ENCODE peak calls at places on chromosome 12, in eight cellular contexts. L, H, F, M, U, P, J and A are unnamed samples.

GRCh38 chr12:8572507-8572906 is 31.8 kb upstream of the CLEC4E start:
- DNase-seq in F (no peak), J (no peak), U (no peak), P (no peak), L (no peak), M (no peak), H (no peak), A (no peak)

GRCh38 chr12:68482660-68483059 is 128.0 kb upstream of the RAP1B start:
- DNase-seq in F (no peak), M (no peak), J (no peak), U (no peak), H (no peak), P (no peak), L (no peak), A (peak)

GRCh38 chr12:50059440-50060119 is 2.2 kb downstream of the ASIC1 start:
- DNase-seq in L (peak), J (no peak), F (no peak), U (no peak), H (peak), M (no peak), P (no peak), A (no peak)

GRCh38 chr12:109830718-109831117 is 2.5 kb downstream of the TRPV4 start:
- DNase-seq in M (no peak), L (no peak), P (no peak), U (no peak), J (no peak), F (no peak), H (no peak), A (no peak)

GRCh38 chr12:118035194-118036041 is 18.9 kb downstream of the RFC5 start:
- DNase-seq in U (peak), L (no peak), H (no peak), J (no peak), P (no peak), F (no peak), M (peak), A (peak)

GRCh38 chr12:19898009-19898408 is 458.7 kb downstream of the AEBP2 start:
- DNase-seq in P (no peak), L (no peak), J (no peak), F (no peak), H (no peak), M (no peak), U (no peak), A (no peak)

GRCh38 chr12:124764451-124764850 is 99.2 kb downstream of the SCARB1 start:
- DNase-seq in J (peak), U (no peak), P (no peak), L (no peak), H (peak), F (peak), M (peak), A (peak)

GRCh38 chr12:54419088-54419887 is at the start of gene ITGA5:
- DNase-seq in U (peak), J (no peak), M (peak), L (no peak), F (no peak), H (peak), P (peak), A (no peak)

GRCh38 chr12:94616217-94616729 is 34.1 kb downstream of the TMCC3 start:
- DNase-seq in J (no peak), L (no peak), M (peak), H (peak), U (peak), P (no peak), F (no peak), A (no peak)

GRCh38 chr12:106248849-106249371 is 1.1 kb upstream of the CKAP4 start:
- DNase-seq in J (no peak), M (peak), P (no peak), F (peak), H (peak), U (peak), L (no peak), A (no peak)

GRCh38 chr12:92439397-92439779 is 263.4 kb upstream of the PLEKHG7 start:
- DNase-seq in J (peak), F (peak), M (no peak), L (no peak), P (no peak), H (no peak), U (peak), A (no peak)

GRCh38 chr12:54159140-54159539 is 29.6 kb downstream of the SMUG1 start:
- DNase-seq in F (no peak), U (peak), M (peak), L (no peak), P (no peak), J (no peak), H (no peak), A (peak)

GRCh38 chr12:6264402-6265037 is 46.0 kb upstream of the PLEKHG6 start:
- DNase-seq in F (no peak), U (no peak), J (no peak), L (no peak), M (peak), H (no peak), P (no peak), A (no peak)

GRCh38 chr12:112236786-112237185 is 111.4 kb downstream of the TRAFD1 start:
- DNase-seq in P (no peak), H (no peak), M (no peak), L (no peak), U (no peak), J (no peak), F (no peak), A (no peak)

GRCh38 chr12:108228746-108229145 is 99.7 kb downstream of the WSCD2 start:
- DNase-seq in M (no peak), U (no peak), F (no peak), J (no peak), H (no peak), L (no peak), P (no peak), A (no peak)

GRCh38 chr12:22287776-22288621 is 46.5 kb downstream of the ST8SIA1 start:
- DNase-seq in J (no peak), M (no peak), U (no peak), H (peak), P (no peak), F (no peak), L (peak), A (no peak)

GRCh38 chr12:88081247-88081646 is 52.0 kb upstream of the C12orf50 start:
- DNase-seq in H (no peak), J (no peak), M (no peak), F (no peak), L (no peak), P (no peak), U (no peak), A (no peak)

GRCh38 chr12:104519190-104519857 is 62.6 kb downstream of the CHST11 start:
- DNase-seq in M (no peak), U (no peak), L (no peak), H (no peak), F (no peak), P (peak), J (no peak), A (no peak)

GRCh38 chr12:117674313-117674712 is 294.5 kb downstream of the KSR2 start:
- DNase-seq in J (no peak), L (no peak), U (no peak), F (no peak), M (no peak), P (no peak), H (no peak), A (no peak)

GRCh38 chr12:497501-498160 is 37.9 kb downstream of the B4GALNT3 start:
- DNase-seq in U (no peak), L (no peak), M (no peak), F (no peak), H (no peak), J (no peak), P (no peak), A (no peak)

GRCh38 chr12:93174048-93174447 is 203.7 kb upstream of the NUDT4 start:
- DNase-seq in U (no peak), H (no peak), M (no peak), L (no peak), J (no peak), P (no peak), F (peak), A (no peak)

GRCh38 chr12:105440037-105440664 is 109.7 kb downstream of the C12orf75 start:
- DNase-seq in J (no peak), M (no peak), P (no peak), U (no peak), H (no peak), L (no peak), F (no peak), A (no peak)

GRCh38 chr12:96258451-96258933 is 64.3 kb downstream of the ELK3 start:
- DNase-seq in U (peak), J (peak), H (no peak), L (no peak), M (peak), F (no peak), P (no peak), A (no peak)

GRCh38 chr12:47812797-47813490 is 6.8 kb downstream of the HDAC7 start:
- DNase-seq in J (no peak), L (peak), P (peak), F (no peak), M (peak), U (peak), H (peak), A (peak)

GRCh38 chr12:126219654-126220279 is 1154.5 kb downstream of the AACS start:
- DNase-seq in P (no peak), M (no peak), L (no peak), J (no peak), F (no peak), U (no peak), H (peak), A (no peak)

GRCh38 chr12:17076335-17076734 is 470.4 kb upstream of the LMO3 start:
- DNase-seq in F (no peak), J (no peak), M (no peak), L (no peak), U (no peak), H (peak), P (no peak), A (no peak)

GRCh38 chr12:119175115-119175514 is 3.6 kb upstream of the HSPB8 start:
- DNase-seq in P (no peak), L (no peak), J (no peak), M (no peak), F (no peak), U (no peak), H (peak), A (no peak)